ENCODE peak calls at places on chromosomes 5 and 9, in six cellular contexts. A, O, E, G, V and J are unnamed samples.

GRCh38 chr9:124220551-124221451 is 36.9 kb upstream of the NEK6 start:
- DNase-seq in A (no peak), O (no peak), E (peak; percentile 53), G (no peak), V (no peak), J (no peak)

GRCh38 chr9:90926920-90927319 is 125.3 kb downstream of the SYK start:
- DNase-seq in A (no peak), O (no peak), E (peak; percentile 29), G (no peak), V (no peak), J (no peak)

GRCh38 chr5:10243660-10244240 is 5.9 kb downstream of the ATPSCKMT start:
- DNase-seq in A (no peak), O (no peak), E (no peak), G (no peak), V (no peak), J (no peak)

GRCh38 chr5:1509346-1510085 is 14.2 kb downstream of the LPCAT1 start:
- DNase-seq in A (no peak), O (no peak), E (no peak), G (no peak), V (peak; percentile 10), J (peak; percentile 47)

GRCh38 chr5:119470851-119471451 is 18.7 kb downstream of the HSD17B4 start:
- DNase-seq in A (no peak), O (peak; percentile 56), E (peak; percentile 32), G (peak; percentile 39), V (no peak), J (no peak)

GRCh38 chr5:123206618-123207320 is 117.7 kb downstream of the PRDM6 start:
- DNase-seq in A (no peak), O (no peak), E (no peak), G (no peak), V (no peak), J (no peak)

GRCh38 chr5:14428302-14429081 is 153.1 kb upstream of the OTULINL start:
- DNase-seq in A (no peak), O (no peak), E (peak; percentile 78), G (peak; percentile 28), V (no peak), J (no peak)

GRCh38 chr5:9283473-9283872 is 262.4 kb downstream of the SEMA5A start:
- DNase-seq in A (no peak), O (peak; percentile 24), E (no peak), G (no peak), V (no peak), J (no peak)

GRCh38 chr9:104269996-104270963 is 176.2 kb downstream of the SMC2 start:
- DNase-seq in A (no peak), O (no peak), E (no peak), G (no peak), V (no peak), J (no peak)

GRCh38 chr5:149268928-149269557 is 2.6 kb upstream of the AFAP1L1 start:
- DNase-seq in A (no peak), O (peak; percentile 82), E (peak; percentile 71), G (peak; percentile 70), V (no peak), J (no peak)

GRCh38 chr5:57598756-57599155 is 116.1 kb upstream of the ACTBL2 start:
- DNase-seq in A (no peak), O (no peak), E (peak; percentile 82), G (no peak), V (no peak), J (no peak)

GRCh38 chr9:93008457-93008856 is 50.0 kb upstream of the SUSD3 start:
- DNase-seq in A (no peak), O (no peak), E (no peak), G (no peak), V (no peak), J (no peak)

GRCh38 chr9:84750152-84750865 is 80.8 kb downstream of the NTRK2 start:
- DNase-seq in A (no peak), O (no peak), E (peak; percentile 79), G (no peak), V (no peak), J (no peak)